ENCODE peak calls at places on chromosomes 3 and 15, in ten cellular contexts. One of them, this sample, is unnamed.

GRCh38 chr15:52527898-52528464 is 699 bp downstream of the MYO5A start:
- DNase-seq in A673: peak; percentile 29
- DNase-seq in stimulated activated CD8-positive, alpha-beta memory T cell treated with anti-CD3 and anti-CD28 coated beads, Interleukin-15, amount 100 ng/mL, for 24 hours: no peak
- DNase-seq in foreskin fibroblast: peak; percentile 37
- DNase-seq in posterior cingulate gyrus: peak; percentile 19
- DNase-seq in MCF 10A: peak; percentile 24
- DNase-seq in stimulated activated CD4-positive, alpha-beta T cell treated with anti-CD3 and anti-CD28 coated beads, Interleukin-1b, Interleukin-23, amount 100 ng/mL, for 4 hours: peak; percentile 27
- DNase-seq in IMR-90: peak; percentile 33
- DNase-seq in fibroblast of pulmonary artery: peak; percentile 27
- DNase-seq in WTC11: no peak
- DNase-seq in this sample: peak; percentile 25

GRCh38 chr3:127069814-127070440 is 87.0 kb downstream of the PLXNA1 start:
- DNase-seq in A673: no peak
- DNase-seq in stimulated activated CD8-positive, alpha-beta memory T cell treated with anti-CD3 and anti-CD28 coated beads, Interleukin-15, amount 100 ng/mL, for 24 hours: no peak
- DNase-seq in foreskin fibroblast: no peak
- DNase-seq in posterior cingulate gyrus: no peak
- DNase-seq in MCF 10A: no peak
- DNase-seq in stimulated activated CD4-positive, alpha-beta T cell treated with anti-CD3 and anti-CD28 coated beads, Interleukin-1b, Interleukin-23, amount 100 ng/mL, for 4 hours: no peak
- DNase-seq in IMR-90: no peak
- DNase-seq in fibroblast of pulmonary artery: no peak
- DNase-seq in WTC11: no peak
- DNase-seq in this sample: no peak

GRCh38 chr3:117616213-117616612 is 906.6 kb downstream of the TUSC7 start:
- DNase-seq in A673: peak; percentile 9
- DNase-seq in stimulated activated CD8-positive, alpha-beta memory T cell treated with anti-CD3 and anti-CD28 coated beads, Interleukin-15, amount 100 ng/mL, for 24 hours: no peak
- DNase-seq in foreskin fibroblast: no peak
- DNase-seq in posterior cingulate gyrus: no peak
- DNase-seq in MCF 10A: no peak
- DNase-seq in stimulated activated CD4-positive, alpha-beta T cell treated with anti-CD3 and anti-CD28 coated beads, Interleukin-1b, Interleukin-23, amount 100 ng/mL, for 4 hours: no peak
- DNase-seq in IMR-90: no peak
- DNase-seq in fibroblast of pulmonary artery: no peak
- DNase-seq in WTC11: no peak
- DNase-seq in this sample: no peak

GRCh38 chr3:96865605-96866004 is 51.2 kb downstream of the EPHA6 start:
- DNase-seq in A673: no peak
- DNase-seq in stimulated activated CD8-positive, alpha-beta memory T cell treated with anti-CD3 and anti-CD28 coated beads, Interleukin-15, amount 100 ng/mL, for 24 hours: no peak
- DNase-seq in foreskin fibroblast: no peak
- DNase-seq in posterior cingulate gyrus: no peak
- DNase-seq in MCF 10A: no peak
- DNase-seq in stimulated activated CD4-positive, alpha-beta T cell treated with anti-CD3 and anti-CD28 coated beads, Interleukin-1b, Interleukin-23, amount 100 ng/mL, for 4 hours: no peak
- DNase-seq in IMR-90: no peak
- DNase-seq in fibroblast of pulmonary artery: no peak
- DNase-seq in WTC11: no peak
- DNase-seq in this sample: no peak

GRCh38 chr15:85639752-85640381 is 154.9 kb downstream of the KLHL25 start:
- DNase-seq in A673: peak; percentile 37
- DNase-seq in stimulated activated CD8-positive, alpha-beta memory T cell treated with anti-CD3 and anti-CD28 coated beads, Interleukin-15, amount 100 ng/mL, for 24 hours: no peak
- DNase-seq in foreskin fibroblast: peak; percentile 87
- DNase-seq in posterior cingulate gyrus: no peak
- DNase-seq in MCF 10A: peak; percentile 38
- DNase-seq in stimulated activated CD4-positive, alpha-beta T cell treated with anti-CD3 and anti-CD28 coated beads, Interleukin-1b, Interleukin-23, amount 100 ng/mL, for 4 hours: no peak
- DNase-seq in IMR-90: peak; percentile 72
- DNase-seq in fibroblast of pulmonary artery: peak; percentile 55
- DNase-seq in WTC11: no peak
- DNase-seq in this sample: no peak

GRCh38 chr15:57152666-57153065 is 223.6 kb upstream of the CGNL1 start:
- DNase-seq in A673: no peak
- DNase-seq in stimulated activated CD8-positive, alpha-beta memory T cell treated with anti-CD3 and anti-CD28 coated beads, Interleukin-15, amount 100 ng/mL, for 24 hours: no peak
- DNase-seq in foreskin fibroblast: no peak
- DNase-seq in posterior cingulate gyrus: no peak
- DNase-seq in MCF 10A: no peak
- DNase-seq in stimulated activated CD4-positive, alpha-beta T cell treated with anti-CD3 and anti-CD28 coated beads, Interleukin-1b, Interleukin-23, amount 100 ng/mL, for 4 hours: no peak
- DNase-seq in IMR-90: no peak
- DNase-seq in fibroblast of pulmonary artery: peak; percentile 55
- DNase-seq in WTC11: no peak
- DNase-seq in this sample: no peak

GRCh38 chr15:67701669-67702068 is 123.6 kb upstream of the SKOR1 start:
- DNase-seq in A673: no peak
- DNase-seq in stimulated activated CD8-positive, alpha-beta memory T cell treated with anti-CD3 and anti-CD28 coated beads, Interleukin-15, amount 100 ng/mL, for 24 hours: no peak
- DNase-seq in foreskin fibroblast: peak; percentile 48
- DNase-seq in posterior cingulate gyrus: no peak
- DNase-seq in MCF 10A: no peak
- DNase-seq in stimulated activated CD4-positive, alpha-beta T cell treated with anti-CD3 and anti-CD28 coated beads, Interleukin-1b, Interleukin-23, amount 100 ng/mL, for 4 hours: no peak
- DNase-seq in IMR-90: peak; percentile 64
- DNase-seq in fibroblast of pulmonary artery: no peak
- DNase-seq in WTC11: no peak
- DNase-seq in this sample: no peak

GRCh38 chr3:114285648-114286230 is 8.1 kb upstream of the TIGIT start:
- DNase-seq in A673: no peak
- DNase-seq in stimulated activated CD8-positive, alpha-beta memory T cell treated with anti-CD3 and anti-CD28 coated beads, Interleukin-15, amount 100 ng/mL, for 24 hours: no peak
- DNase-seq in foreskin fibroblast: no peak
- DNase-seq in posterior cingulate gyrus: no peak
- DNase-seq in MCF 10A: no peak
- DNase-seq in stimulated activated CD4-positive, alpha-beta T cell treated with anti-CD3 and anti-CD28 coated beads, Interleukin-1b, Interleukin-23, amount 100 ng/mL, for 4 hours: no peak
- DNase-seq in IMR-90: no peak
- DNase-seq in fibroblast of pulmonary artery: no peak
- DNase-seq in WTC11: no peak
- DNase-seq in this sample: no peak

GRCh38 chr15:31280037-31280830 is 46.4 kb upstream of the KLF13 start:
- DNase-seq in A673: peak; percentile 11
- DNase-seq in stimulated activated CD8-positive, alpha-beta memory T cell treated with anti-CD3 and anti-CD28 coated beads, Interleukin-15, amount 100 ng/mL, for 24 hours: no peak
- DNase-seq in foreskin fibroblast: no peak
- DNase-seq in posterior cingulate gyrus: peak; percentile 77
- DNase-seq in MCF 10A: peak; percentile 39
- DNase-seq in stimulated activated CD4-positive, alpha-beta T cell treated with anti-CD3 and anti-CD28 coated beads, Interleukin-1b, Interleukin-23, amount 100 ng/mL, for 4 hours: no peak
- DNase-seq in IMR-90: no peak
- DNase-seq in fibroblast of pulmonary artery: no peak
- DNase-seq in WTC11: peak; percentile 6
- DNase-seq in this sample: peak; percentile 6

GRCh38 chr15:89576417-89576773 is 1.1 kb downstream of the TICRR start:
- DNase-seq in A673: peak; percentile 7
- DNase-seq in stimulated activated CD8-positive, alpha-beta memory T cell treated with anti-CD3 and anti-CD28 coated beads, Interleukin-15, amount 100 ng/mL, for 24 hours: no peak
- DNase-seq in foreskin fibroblast: peak; percentile 24
- DNase-seq in posterior cingulate gyrus: no peak
- DNase-seq in MCF 10A: peak; percentile 26
- DNase-seq in stimulated activated CD4-positive, alpha-beta T cell treated with anti-CD3 and anti-CD28 coated beads, Interleukin-1b, Interleukin-23, amount 100 ng/mL, for 4 hours: no peak
- DNase-seq in IMR-90: peak; percentile 9
- DNase-seq in fibroblast of pulmonary artery: no peak
- DNase-seq in WTC11: no peak
- DNase-seq in this sample: no peak